ENCODE peak calls at places on chromosome 13, in eight cellular contexts. One of them, this sample, is unnamed.

GRCh38 chr13:72253754-72254153 is 386.8 kb upstream of the DACH1 start:
- DNase-seq in CD4-positive, alpha-beta T cell: no peak
- DNase-seq in body of pancreas: no peak
- DNase-seq in cardiac muscle cell: no peak
- DNase-seq in psoas muscle: no peak
- DNase-seq in neural progenitor cell: no peak
- DNase-seq in NB4: no peak
- DNase-seq in foreskin fibroblast: no peak
- DNase-seq in this sample: no peak

GRCh38 chr13:72620874-72621273 is 106.6 kb downstream of the MZT1 start:
- DNase-seq in body of pancreas: no peak
- DNase-seq in psoas muscle: no peak
- DNase-seq in CD4-positive, alpha-beta T cell: no peak
- DNase-seq in cardiac muscle cell: no peak
- DNase-seq in NB4: peak
- DNase-seq in neural progenitor cell: no peak
- DNase-seq in foreskin fibroblast: no peak
- DNase-seq in this sample: no peak

GRCh38 chr13:106981050-106981449 is 413.1 kb upstream of the ARGLU1 start:
- DNase-seq in psoas muscle: no peak
- DNase-seq in CD4-positive, alpha-beta T cell: no peak
- DNase-seq in NB4: no peak
- DNase-seq in body of pancreas: no peak
- DNase-seq in cardiac muscle cell: no peak
- DNase-seq in neural progenitor cell: no peak
- DNase-seq in foreskin fibroblast: no peak
- DNase-seq in this sample: no peak

GRCh38 chr13:91398413-91399188 is at the start of gene GPC5:
- DNase-seq in cardiac muscle cell: peak
- DNase-seq in body of pancreas: peak
- DNase-seq in NB4: peak
- DNase-seq in foreskin fibroblast: peak
- DNase-seq in CD4-positive, alpha-beta T cell: peak
- DNase-seq in psoas muscle: peak
- DNase-seq in neural progenitor cell: peak
- DNase-seq in this sample: peak

GRCh38 chr13:20190481-20191310 is 2.0 kb downstream of the GJB2 start:
- DNase-seq in NB4: no peak
- DNase-seq in cardiac muscle cell: no peak
- DNase-seq in CD4-positive, alpha-beta T cell: no peak
- DNase-seq in body of pancreas: no peak
- DNase-seq in psoas muscle: no peak
- DNase-seq in foreskin fibroblast: peak
- DNase-seq in neural progenitor cell: no peak
- DNase-seq in this sample: peak

GRCh38 chr13:51924756-51925544 is 63.2 kb downstream of the CCDC70 start:
- DNase-seq in NB4: no peak
- DNase-seq in CD4-positive, alpha-beta T cell: no peak
- DNase-seq in cardiac muscle cell: no peak
- DNase-seq in psoas muscle: no peak
- DNase-seq in foreskin fibroblast: no peak
- DNase-seq in body of pancreas: no peak
- DNase-seq in neural progenitor cell: no peak
- DNase-seq in this sample: peak

GRCh38 chr13:98549006-98549727 is 27.7 kb downstream of the STK24 start:
- DNase-seq in body of pancreas: no peak
- DNase-seq in neural progenitor cell: no peak
- DNase-seq in cardiac muscle cell: no peak
- DNase-seq in NB4: peak
- DNase-seq in psoas muscle: no peak
- DNase-seq in CD4-positive, alpha-beta T cell: no peak
- DNase-seq in foreskin fibroblast: peak
- DNase-seq in this sample: no peak

GRCh38 chr13:30991922-30992321 is 59.5 kb downstream of the TEX26 start:
- DNase-seq in neural progenitor cell: no peak
- DNase-seq in body of pancreas: no peak
- DNase-seq in psoas muscle: no peak
- DNase-seq in cardiac muscle cell: no peak
- DNase-seq in NB4: no peak
- DNase-seq in foreskin fibroblast: no peak
- DNase-seq in CD4-positive, alpha-beta T cell: no peak
- DNase-seq in this sample: no peak

GRCh38 chr13:44317752-44318550 is 55.7 kb upstream of the SERP2 start:
- DNase-seq in NB4: no peak
- DNase-seq in CD4-positive, alpha-beta T cell: no peak
- DNase-seq in neural progenitor cell: no peak
- DNase-seq in foreskin fibroblast: peak
- DNase-seq in body of pancreas: no peak
- DNase-seq in cardiac muscle cell: no peak
- DNase-seq in psoas muscle: no peak
- DNase-seq in this sample: no peak

GRCh38 chr13:33742321-33742720 is 75.6 kb upstream of the RFC3 start:
- DNase-seq in cardiac muscle cell: no peak
- DNase-seq in foreskin fibroblast: no peak
- DNase-seq in CD4-positive, alpha-beta T cell: no peak
- DNase-seq in body of pancreas: no peak
- DNase-seq in neural progenitor cell: no peak
- DNase-seq in psoas muscle: no peak
- DNase-seq in NB4: no peak
- DNase-seq in this sample: no peak

GRCh38 chr13:50521750-50522149 is 321.7 kb downstream of the DLEU7 start:
- DNase-seq in neural progenitor cell: no peak
- DNase-seq in cardiac muscle cell: no peak
- DNase-seq in foreskin fibroblast: peak
- DNase-seq in CD4-positive, alpha-beta T cell: no peak
- DNase-seq in psoas muscle: no peak
- DNase-seq in NB4: no peak
- DNase-seq in body of pancreas: peak
- DNase-seq in this sample: no peak

GRCh38 chr13:77048592-77048991 is 21.6 kb upstream of the FBXL3 start:
- DNase-seq in NB4: peak
- DNase-seq in cardiac muscle cell: no peak
- DNase-seq in neural progenitor cell: peak
- DNase-seq in CD4-positive, alpha-beta T cell: no peak
- DNase-seq in psoas muscle: no peak
- DNase-seq in body of pancreas: no peak
- DNase-seq in foreskin fibroblast: no peak
- DNase-seq in this sample: no peak
- TF ChIP-seq CTCF in NB4: no peak
- TF ChIP-seq CTCF in cardiac muscle cell: no peak
- TF ChIP-seq CTCF in neural progenitor cell: no peak
- TF ChIP-seq CTCF in CD4-positive, alpha-beta T cell: no peak
- TF ChIP-seq CTCF in psoas muscle: no peak
- TF ChIP-seq CTCF in body of pancreas: no peak
- TF ChIP-seq CTCF in foreskin fibroblast: no peak
- TF ChIP-seq CTCF in this sample: no peak

DNA sequence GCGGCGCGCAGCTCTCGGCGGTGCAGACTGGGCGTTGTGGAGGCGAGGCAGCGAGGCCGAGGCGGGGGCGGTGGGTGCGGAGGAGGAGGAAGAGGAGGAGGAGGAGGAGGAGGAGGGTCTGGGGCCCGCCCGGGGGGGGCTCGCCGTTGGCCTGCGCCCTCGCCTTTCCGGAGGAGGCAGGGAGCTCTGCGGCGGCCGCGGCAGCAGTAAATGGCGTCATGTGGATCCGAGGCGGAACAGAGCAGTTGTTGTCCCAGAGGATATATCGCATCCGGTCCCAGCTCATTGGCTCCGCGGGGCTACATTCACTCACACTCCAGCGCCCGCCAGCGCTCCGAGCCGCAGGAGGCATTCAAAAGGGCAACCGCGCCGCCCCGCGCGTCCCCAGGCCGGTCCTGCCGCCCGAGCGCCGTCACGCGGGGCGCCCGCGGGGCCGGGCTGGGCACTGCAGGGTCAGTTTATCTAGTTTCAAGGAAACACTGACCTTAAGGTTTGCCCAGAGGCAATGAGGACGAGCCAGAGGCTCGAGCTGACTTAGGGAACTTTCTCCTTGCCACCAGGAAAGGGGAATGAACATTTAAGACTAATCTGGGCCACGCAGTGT is at the start of gene SPRY2:
- DNase-seq in foreskin fibroblast: peak
- DNase-seq in cardiac muscle cell: peak
- DNase-seq in NB4: peak
- DNase-seq in neural progenitor cell: peak
- DNase-seq in CD4-positive, alpha-beta T cell: no peak
- DNase-seq in body of pancreas: peak
- DNase-seq in psoas muscle: peak
- DNase-seq in this sample: peak
- TF ChIP-seq CTCF in foreskin fibroblast: no peak
- TF ChIP-seq CTCF in cardiac muscle cell: no peak
- TF ChIP-seq CTCF in NB4: no peak
- TF ChIP-seq CTCF in neural progenitor cell: peak
- TF ChIP-seq CTCF in CD4-positive, alpha-beta T cell: no peak
- TF ChIP-seq CTCF in body of pancreas: peak
- TF ChIP-seq CTCF in psoas muscle: peak
- TF ChIP-seq CTCF in this sample: no peak

GRCh38 chr13:38636106-38636505 is 50.8 kb upstream of the FREM2 start:
- DNase-seq in CD4-positive, alpha-beta T cell: no peak
- DNase-seq in foreskin fibroblast: no peak
- DNase-seq in neural progenitor cell: no peak
- DNase-seq in NB4: no peak
- DNase-seq in cardiac muscle cell: no peak
- DNase-seq in psoas muscle: no peak
- DNase-seq in body of pancreas: peak
- DNase-seq in this sample: no peak

GRCh38 chr13:38636756-38637155 is 50.1 kb upstream of the FREM2 start:
- DNase-seq in foreskin fibroblast: no peak
- DNase-seq in neural progenitor cell: no peak
- DNase-seq in psoas muscle: no peak
- DNase-seq in body of pancreas: peak
- DNase-seq in NB4: no peak
- DNase-seq in CD4-positive, alpha-beta T cell: no peak
- DNase-seq in cardiac muscle cell: no peak
- DNase-seq in this sample: no peak

GRCh38 chr13:38637576-38637975 is 49.3 kb upstream of the FREM2 start:
- DNase-seq in cardiac muscle cell: no peak
- DNase-seq in neural progenitor cell: no peak
- DNase-seq in body of pancreas: no peak
- DNase-seq in CD4-positive, alpha-beta T cell: no peak
- DNase-seq in psoas muscle: no peak
- DNase-seq in foreskin fibroblast: no peak
- DNase-seq in NB4: no peak
- DNase-seq in this sample: no peak

DNA sequence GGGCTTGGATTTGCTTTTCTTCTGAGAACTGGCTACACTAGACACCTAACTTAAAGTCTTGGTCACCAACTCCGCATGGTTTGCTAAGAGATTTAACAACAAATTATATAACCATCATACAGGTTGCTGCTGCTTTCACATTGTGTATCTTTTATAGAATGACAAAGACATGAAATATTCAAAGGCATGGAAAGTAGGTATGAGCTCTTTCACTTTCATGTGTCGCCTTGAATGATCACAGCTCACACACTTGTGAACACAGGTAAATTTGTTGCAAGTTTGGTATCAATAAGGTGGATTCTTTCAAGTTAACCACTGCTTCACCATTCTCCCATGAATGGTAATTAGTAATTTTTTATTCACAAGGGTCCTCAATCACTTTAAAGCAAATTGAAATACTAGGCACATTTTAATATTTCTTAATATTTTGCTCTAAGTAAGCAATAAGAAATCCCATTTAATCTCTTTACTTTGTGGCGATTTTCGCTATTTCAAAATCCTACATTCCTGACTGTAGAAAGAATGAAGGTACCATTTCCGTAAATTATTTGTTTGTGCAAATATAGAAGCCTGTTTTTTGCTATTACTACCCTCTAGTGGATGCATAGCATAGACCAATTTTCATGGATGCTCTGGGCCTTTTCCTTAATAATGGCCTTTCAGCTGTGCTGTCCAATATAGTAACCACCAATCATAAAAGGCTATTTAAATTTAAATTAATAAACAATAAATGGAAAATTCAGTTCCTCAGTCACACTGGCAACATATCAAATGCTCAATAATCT is 45.5 kb upstream of the FREM2 start:
- DNase-seq in foreskin fibroblast: peak
- DNase-seq in neural progenitor cell: no peak
- DNase-seq in psoas muscle: no peak
- DNase-seq in cardiac muscle cell: no peak
- DNase-seq in CD4-positive, alpha-beta T cell: no peak
- DNase-seq in NB4: no peak
- DNase-seq in body of pancreas: no peak
- DNase-seq in this sample: no peak
- TF ChIP-seq CTCF in foreskin fibroblast: peak
- TF ChIP-seq CTCF in neural progenitor cell: peak
- TF ChIP-seq CTCF in psoas muscle: no peak
- TF ChIP-seq CTCF in cardiac muscle cell: peak
- TF ChIP-seq CTCF in CD4-positive, alpha-beta T cell: no peak
- TF ChIP-seq CTCF in NB4: no peak
- TF ChIP-seq CTCF in body of pancreas: peak
- TF ChIP-seq CTCF in this sample: no peak

GRCh38 chr13:75444016-75444415 is 38.0 kb downstream of the TBC1D4 start:
- DNase-seq in NB4: no peak
- DNase-seq in neural progenitor cell: no peak
- DNase-seq in foreskin fibroblast: no peak
- DNase-seq in body of pancreas: no peak
- DNase-seq in cardiac muscle cell: no peak
- DNase-seq in CD4-positive, alpha-beta T cell: no peak
- DNase-seq in psoas muscle: no peak
- DNase-seq in this sample: no peak

GRCh38 chr13:75440100-75440499 is 41.9 kb downstream of the TBC1D4 start:
- DNase-seq in CD4-positive, alpha-beta T cell: no peak
- DNase-seq in body of pancreas: peak
- DNase-seq in cardiac muscle cell: no peak
- DNase-seq in NB4: no peak
- DNase-seq in neural progenitor cell: no peak
- DNase-seq in foreskin fibroblast: no peak
- DNase-seq in psoas muscle: no peak
- DNase-seq in this sample: no peak

GRCh38 chr13:75443356-75443958 is 38.5 kb downstream of the TBC1D4 start:
- DNase-seq in cardiac muscle cell: no peak
- DNase-seq in foreskin fibroblast: no peak
- DNase-seq in psoas muscle: no peak
- DNase-seq in CD4-positive, alpha-beta T cell: no peak
- DNase-seq in body of pancreas: no peak
- DNase-seq in neural progenitor cell: no peak
- DNase-seq in NB4: no peak
- DNase-seq in this sample: no peak

GRCh38 chr13:75445717-75446529 is 36.0 kb downstream of the TBC1D4 start:
- DNase-seq in NB4: no peak
- DNase-seq in neural progenitor cell: no peak
- DNase-seq in body of pancreas: no peak
- DNase-seq in cardiac muscle cell: no peak
- DNase-seq in psoas muscle: no peak
- DNase-seq in CD4-positive, alpha-beta T cell: no peak
- DNase-seq in foreskin fibroblast: peak
- DNase-seq in this sample: no peak

DNA sequence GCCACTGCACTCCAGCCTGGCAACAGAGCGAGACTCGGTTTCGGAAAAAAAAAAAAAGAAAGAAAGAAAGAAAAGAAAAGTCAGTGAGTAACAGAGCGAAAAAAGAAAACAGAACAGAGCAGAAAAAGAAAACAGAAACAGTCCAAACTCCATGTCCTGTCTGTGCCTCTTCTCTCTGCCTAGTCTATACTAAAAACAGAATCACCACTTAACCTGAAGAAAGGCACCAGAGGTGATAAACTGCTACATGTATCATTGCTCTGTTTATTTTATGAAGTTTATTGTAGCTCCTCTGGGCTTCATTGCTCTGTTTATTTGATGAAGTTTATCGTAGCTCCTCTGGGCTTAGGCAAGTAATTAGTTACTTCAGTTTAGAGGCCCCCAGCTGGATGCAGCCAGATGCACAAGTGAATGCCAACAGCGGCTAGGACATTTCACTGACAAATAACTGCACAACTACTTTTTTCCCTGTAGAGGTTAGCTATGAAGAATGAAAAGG is 39.2 kb downstream of the TBC1D4 start:
- DNase-seq in body of pancreas: no peak
- DNase-seq in cardiac muscle cell: no peak
- DNase-seq in foreskin fibroblast: peak
- DNase-seq in CD4-positive, alpha-beta T cell: no peak
- DNase-seq in neural progenitor cell: no peak
- DNase-seq in psoas muscle: no peak
- DNase-seq in NB4: no peak
- DNase-seq in this sample: no peak
- TF ChIP-seq CTCF in body of pancreas: no peak
- TF ChIP-seq CTCF in cardiac muscle cell: no peak
- TF ChIP-seq CTCF in foreskin fibroblast: no peak
- TF ChIP-seq CTCF in CD4-positive, alpha-beta T cell: no peak
- TF ChIP-seq CTCF in neural progenitor cell: no peak
- TF ChIP-seq CTCF in psoas muscle: no peak
- TF ChIP-seq CTCF in NB4: no peak
- TF ChIP-seq CTCF in this sample: no peak